ENCODE peak calls at places on chromosomes 4 and X, in seven cellular contexts. E is GM10248, Q is psoas muscle, Z is ovary, T is left lung, M is AG04449, J is lower leg skin. W is an unnamed sample.

GRCh38 chr4:133151301-133151680 is 2.2 kb downstream of the PCDH10 start:
- DNase-seq in E (no peak), Q (peak; percentile 39), Z (no peak), T (peak; percentile 76), M (no peak), J (peak; percentile 72), W (no peak)

GRCh38 chrX:70262952-70263567 is 3.1 kb upstream of the P2RY4 start:
- DNase-seq in E (peak; percentile 33), Q (no peak), Z (peak; percentile 26), T (no peak), M (no peak), J (no peak), W (no peak)

GRCh38 chr4:41204400-41204978 is 9.9 kb downstream of the APBB2 start:
- DNase-seq in E (no peak), Q (peak; percentile 61), Z (peak; percentile 44), T (no peak), M (no peak), J (no peak), W (no peak)

GRCh38 chrX:45508459-45508858 is 307.8 kb upstream of the DIPK2B start:
- DNase-seq in E (no peak), Q (no peak), Z (no peak), T (no peak), M (no peak), J (no peak), W (no peak)

GRCh38 chr4:185685804-185686203 is 126.2 kb downstream of the SORBS2 start:
- DNase-seq in E (no peak), Q (no peak), Z (no peak), T (no peak), M (no peak), J (no peak), W (no peak)

GRCh38 chrX:54048413-54048812 is 4.1 kb upstream of the PHF8 start:
- DNase-seq in E (no peak), Q (no peak), Z (no peak), T (no peak), M (no peak), J (no peak), W (no peak)

GRCh38 chr4:73917081-73917501 is 47.9 kb downstream of the CXCL1 start:
- DNase-seq in E (no peak), Q (no peak), Z (no peak), T (no peak), M (peak; percentile 87), J (no peak), W (no peak)

GRCh38 chr4:184475096-184475461 is 729 bp upstream of the IRF2 start:
- DNase-seq in E (peak; percentile 56), Q (peak; percentile 82), Z (peak; percentile 60), T (no peak), M (no peak), J (peak; percentile 90), W (peak; percentile 53)

GRCh38 chrX:15464704-15465103 is 28.4 kb downstream of the PIR start:
- DNase-seq in E (no peak), Q (no peak), Z (no peak), T (no peak), M (no peak), J (no peak), W (no peak)

GRCh38 chrX:23332888-23333821 is 1.5 kb upstream of the PTCHD1 start:
- DNase-seq in E (no peak), Q (no peak), Z (no peak), T (peak; percentile 48), M (no peak), J (no peak), W (no peak)
- TF ChIP-seq CTCF in E (no peak), Q (no peak), Z (no peak), T (no peak), M (no peak), J (no peak), W (no peak)

GRCh38 chr4:58510652-58511051 is 1400.5 kb upstream of the IGFBP7 start:
- DNase-seq in E (no peak), Q (no peak), Z (no peak), T (no peak), M (no peak), J (no peak), W (no peak)

GRCh38 chr4:58515206-58515605 is 1405.0 kb upstream of the IGFBP7 start:
- DNase-seq in E (no peak), Q (no peak), Z (no peak), T (no peak), M (no peak), J (no peak), W (no peak)

GRCh38 chr4:58514299-58514698 is 1404.1 kb upstream of the IGFBP7 start:
- DNase-seq in E (no peak), Q (no peak), Z (no peak), T (no peak), M (no peak), J (no peak), W (no peak)
- TF ChIP-seq CTCF in E (no peak), Q (no peak), Z (no peak), T (no peak), M (no peak), J (no peak), W (no peak)

GRCh38 chr4:7462509-7462971 is 27.8 kb upstream of the PSAPL1 start:
- DNase-seq in E (no peak), Q (no peak), Z (peak; percentile 63), T (peak; percentile 47), M (no peak), J (no peak), W (no peak)
- TF ChIP-seq CTCF in E (no peak), Q (no peak), Z (peak; percentile 23), T (no peak), M (no peak), J (no peak), W (no peak)

GRCh38 chr4:17554568-17554967 is 22.4 kb upstream of the LAP3 start:
- DNase-seq in E (no peak), Q (no peak), Z (no peak), T (no peak), M (no peak), J (no peak), W (no peak)
- TF ChIP-seq CTCF in E (no peak), Q (no peak), Z (no peak), T (no peak), M (no peak), J (no peak), W (no peak)

GRCh38 chr4:43781125-43781524 is 667.5 kb downstream of the KCTD8 start:
- DNase-seq in E (no peak), Q (no peak), Z (no peak), T (no peak), M (no peak), J (no peak), W (no peak)

GRCh38 chr4:43778187-43778915 is 670.3 kb downstream of the KCTD8 start:
- DNase-seq in E (no peak), Q (no peak), Z (no peak), T (no peak), M (no peak), J (no peak), W (no peak)

DNA sequence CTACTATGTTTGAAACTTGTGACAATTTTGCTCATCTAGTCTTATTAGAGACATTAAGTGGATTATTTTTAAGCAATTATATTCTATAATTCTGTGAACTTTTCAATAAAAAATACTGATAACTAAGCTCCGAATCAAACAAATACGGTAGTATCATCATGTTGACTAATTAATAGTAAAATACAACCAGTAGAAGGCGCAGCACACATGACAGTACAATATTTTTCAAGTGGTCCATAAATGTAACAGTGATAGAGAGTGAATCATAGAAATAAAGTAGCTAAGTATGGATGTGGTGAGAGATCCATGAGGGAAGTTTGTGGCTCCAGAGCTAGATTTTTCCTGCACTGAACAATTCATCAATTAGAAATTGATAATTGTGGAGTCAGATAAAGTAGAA is 666.2 kb downstream of the KCTD8 start:
- DNase-seq in E (no peak), Q (no peak), Z (no peak), T (no peak), M (no peak), J (no peak), W (no peak)
- TF ChIP-seq CTCF in E (no peak), Q (no peak), Z (no peak), T (no peak), M (no peak), J (no peak), W (no peak)

GRCh38 chrX:46653482-46653881 is 79.9 kb downstream of the CHST7 start:
- DNase-seq in E (no peak), Q (no peak), Z (no peak), T (no peak), M (no peak), J (no peak), W (no peak)
- TF ChIP-seq CTCF in E (peak; percentile 3), Q (peak; percentile 13), Z (no peak), T (peak; percentile 12), M (no peak), J (no peak), W (no peak)

DNA sequence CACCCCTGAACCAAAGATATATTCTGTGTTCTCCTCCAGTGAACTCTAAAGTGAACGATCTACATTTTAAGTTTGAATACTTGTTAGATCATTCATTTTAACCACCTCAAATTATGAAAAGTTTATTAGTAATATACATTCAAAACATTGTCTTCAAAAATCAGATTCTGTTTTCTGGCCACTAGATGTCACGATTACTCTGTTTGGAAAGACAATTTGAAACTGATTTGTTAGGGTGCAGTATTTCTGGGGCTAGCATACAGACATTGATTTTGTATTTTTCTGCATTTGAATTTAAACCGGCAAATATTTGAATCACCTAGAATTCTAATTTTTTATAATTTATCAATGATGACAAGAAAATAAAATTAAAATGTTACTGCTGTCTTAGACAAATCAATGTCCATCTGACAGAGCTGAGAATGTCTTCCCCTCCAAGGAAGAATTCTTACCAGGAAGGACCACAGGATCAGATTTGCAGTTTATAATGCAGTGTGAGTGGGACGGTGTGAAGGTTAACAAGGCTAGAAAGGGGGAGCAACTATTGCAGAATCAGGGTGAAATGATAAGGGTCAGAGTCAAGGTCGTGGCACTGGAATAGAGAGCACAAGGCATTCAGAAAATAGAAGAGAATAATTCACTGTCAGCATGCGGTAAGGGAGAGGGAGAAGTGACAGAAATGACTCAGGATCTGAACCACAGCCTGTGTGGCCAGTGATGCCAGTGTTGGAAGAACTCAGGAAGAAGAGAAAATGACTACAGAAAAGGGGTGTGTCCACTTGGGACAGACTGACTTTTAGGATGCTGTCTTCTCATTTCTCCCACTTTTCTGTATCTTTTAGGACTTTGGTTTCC is 91.6 kb downstream of the ANXA10 start:
- DNase-seq in E (peak; percentile 41), Q (no peak), Z (no peak), T (no peak), M (no peak), J (no peak), W (no peak)
- TF ChIP-seq CTCF in E (peak; percentile 58), Q (peak; percentile 74), Z (no peak), T (peak; percentile 43), M (peak; percentile 48), J (no peak), W (no peak)

W was measured in natural killer cell.